ENCODE peak calls at places on chromosomes 12 and 14, in five cellular contexts. I is dorsolateral prefrontal cortex, L is upper lobe of right lung, P is astrocyte of the cerebellum, V is PC-3. U is an unnamed sample.

GRCh38 chr14:104422301-104423223 is 157.0 kb upstream of the C14orf180 start:
- DNase-seq in P (no peak), L (peak), I (peak), V (no peak), U (no peak)

GRCh38 chr12:109621864-109622485 is 48.4 kb downstream of the MVK start:
- DNase-seq in I (no peak), V (no peak), P (no peak), L (no peak), U (no peak)

GRCh38 chr12:26197832-26198231 is 2.5 kb downstream of the SSPN start:
- DNase-seq in I (no peak), P (no peak), L (no peak), V (peak), U (no peak)

GRCh38 chr14:72439707-72440106 is 454.2 kb downstream of the DPF3 start:
- DNase-seq in V (no peak), P (no peak), I (no peak), L (no peak), U (no peak)

GRCh38 chr12:95182868-95183415 is 34.3 kb downstream of the FGD6 start:
- DNase-seq in I (no peak), V (peak), L (no peak), P (peak), U (peak)

GRCh38 chr14:57388072-57388471 is 2.3 kb upstream of the NAA30 start:
- DNase-seq in I (no peak), L (no peak), V (no peak), P (no peak), U (no peak)

GRCh38 chr14:85532981-85533820 is 3.3 kb downstream of the FLRT2 start:
- DNase-seq in L (peak), I (peak), P (peak), V (peak), U (peak)

GRCh38 chr12:112218150-112218549 is 92.8 kb downstream of the TRAFD1 start:
- DNase-seq in V (no peak), L (no peak), P (no peak), I (no peak), U (no peak)

GRCh38 chr12:115341442-115341841 is 657.5 kb upstream of the TBX3 start:
- DNase-seq in I (peak), L (no peak), P (peak), V (peak), U (peak)

GRCh38 chr12:27711312-27711682 is 665 bp downstream of the MRPS35 start:
- DNase-seq in I (no peak), P (no peak), V (peak), L (no peak), U (peak)

GRCh38 chr12:96047621-96048211 is 12.3 kb upstream of the LTA4H start:
- DNase-seq in P (peak), V (peak), I (no peak), L (peak), U (peak)

GRCh38 chr12:131592972-131593371 is 117.9 kb upstream of the SFSWAP start:
- DNase-seq in I (no peak), V (no peak), L (no peak), P (no peak), U (no peak)

GRCh38 chr12:53194973-53195372 is 12.1 kb downstream of the ITGB7 start:
- DNase-seq in P (no peak), I (no peak), L (no peak), V (no peak), U (no peak)

GRCh38 chr12:89370411-89370810 is 18.1 kb upstream of the DUSP6 start:
- DNase-seq in I (no peak), V (no peak), L (no peak), P (no peak), U (no peak)

GRCh38 chr12:96233941-96234461 is 39.8 kb downstream of the ELK3 start:
- DNase-seq in I (peak), P (peak), V (no peak), L (peak), U (peak)

GRCh38 chr12:124469193-124469888 is 98.1 kb downstream of the NCOR2 start:
- DNase-seq in P (no peak), I (no peak), V (peak), L (no peak), U (no peak)

GRCh38 chr14:96351986-96352385 is 11.2 kb downstream of the ATG2B start:
- DNase-seq in I (no peak), L (no peak), P (no peak), V (no peak), U (no peak)

GRCh38 chr14:96357216-96357615 is 5.9 kb downstream of the ATG2B start:
- DNase-seq in I (no peak), P (no peak), L (no peak), V (no peak), U (no peak)

GRCh38 chr14:96354246-96354645 is 8.9 kb downstream of the ATG2B start:
- DNase-seq in P (no peak), I (no peak), V (no peak), L (no peak), U (no peak)

GRCh38 chr14:96349286-96350075 is 13.7 kb downstream of the ATG2B start:
- DNase-seq in I (no peak), V (no peak), P (no peak), L (no peak), U (no peak)

DNA sequence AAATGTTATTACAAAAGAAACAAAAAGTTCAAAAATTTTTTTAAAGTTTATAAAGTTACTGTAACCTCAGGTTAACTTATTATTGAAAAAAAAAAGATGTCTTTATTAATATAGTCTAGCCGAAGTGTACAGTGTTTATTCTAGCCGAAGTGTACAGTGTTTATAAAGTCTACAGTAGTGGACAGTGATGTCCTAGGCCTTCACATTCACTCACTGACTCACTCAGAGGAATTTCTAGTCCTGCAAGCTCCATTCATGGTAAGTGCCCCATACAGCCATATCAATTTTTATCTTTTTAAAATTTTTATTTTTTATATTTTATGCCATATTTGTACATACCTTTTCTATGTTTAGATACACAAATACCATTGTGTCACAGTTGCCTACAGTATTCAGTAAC is 10.4 kb downstream of the ATG2B start:
- DNase-seq in V (no peak), L (no peak), P (no peak), I (no peak), U (no peak)
- H3K4me3 ChIP-seq in V (no peak), L (no peak), P (no peak), I (no peak), U (no peak)

DNA sequence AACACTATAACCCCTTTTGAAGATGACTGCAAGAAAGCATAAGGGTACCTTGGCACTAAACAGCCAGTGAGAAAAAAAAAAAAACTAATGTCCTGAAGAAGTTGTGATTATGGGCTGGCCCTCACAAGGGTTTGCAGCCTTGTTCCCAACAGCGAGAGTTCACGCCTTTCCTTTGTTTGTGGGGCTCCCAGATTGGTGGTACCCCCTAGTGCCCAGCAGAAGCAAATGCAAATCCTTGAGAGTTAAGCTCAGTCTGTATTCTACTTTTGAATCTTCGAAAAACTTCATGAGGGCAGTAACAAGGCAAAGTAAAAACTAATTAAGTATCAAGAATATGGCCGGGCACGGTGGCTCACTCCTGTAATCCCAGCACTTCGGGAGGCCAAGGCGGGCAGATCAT is 238.9 kb upstream of the LMO3 start:
- DNase-seq in L (no peak), I (no peak), V (no peak), P (no peak), U (no peak)
- TF ChIP-seq CTCF in L (no peak), I (no peak), V (no peak), P (peak), U (no peak)

DNA sequence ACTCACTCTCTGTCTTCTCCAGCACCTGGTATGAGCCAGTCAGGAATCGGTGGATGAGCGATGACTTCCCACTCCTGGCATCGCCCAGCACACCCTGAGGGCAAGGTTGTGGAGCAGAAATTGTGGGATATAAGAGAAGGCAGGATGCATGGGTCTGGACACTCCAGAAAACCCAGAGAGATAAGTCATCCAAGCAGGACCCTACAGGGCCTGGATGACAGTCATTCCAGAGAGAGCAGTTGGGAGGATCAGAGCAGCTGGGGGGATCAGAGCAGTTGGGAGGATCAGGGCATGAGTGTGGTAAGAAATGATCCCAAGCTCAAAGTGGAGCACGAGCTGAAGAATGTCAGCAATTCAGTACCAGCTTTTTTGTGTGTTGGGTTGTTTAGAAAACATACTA is 4.0 kb downstream of the AGAP2 start:
- DNase-seq in L (no peak), I (no peak), V (no peak), P (no peak), U (no peak)
- H3K4me3 ChIP-seq in L (no peak), I (no peak), V (no peak), P (no peak), U (no peak)

GRCh38 chr14:102087762-102088011 is 843 bp upstream of the HSP90AA1 start:
- DNase-seq in P (no peak), V (no peak), I (no peak), L (no peak), U (no peak)
- TF ChIP-seq CTCF in P (no peak), V (no peak), I (no peak), L (no peak), U (no peak)

GRCh38 chr14:103207038-103207403 is 83.8 kb downstream of the TNFAIP2 start:
- DNase-seq in P (no peak), V (no peak), I (no peak), L (peak), U (no peak)
- H3K4me3 ChIP-seq in P (peak), V (no peak), I (peak), L (peak), U (peak)

U was measured in astrocyte of the spinal cord.